ENCODE peak calls at places on chromosomes 1 and 21, in eight cellular contexts. I is CD8-positive, alpha-beta T cell; F is cardiac muscle cell; T is left ventricle myocardium inferior; Y is left lung; D is fibroblast of lung; S is IMR-90; Z is pancreas. P is an unnamed sample.
A peak's percentile ranks its signal among the peaks of the same experiment; 100 is the strongest.

GRCh38 chr1:55038552-55038838 is 853 bp upstream of the PCSK9 start:
- DNase-seq in I (no peak), F (no peak), T (no peak), Y (no peak), D (no peak), S (no peak), Z (no peak), P (no peak)

GRCh38 chr21:46059195-46059594 is 38.7 kb upstream of the COL6A2 start:
- DNase-seq in I (no peak), F (no peak), T (no peak), Y (no peak), D (no peak), S (no peak), Z (no peak), P (no peak)

GRCh38 chr1:239755513-239755912 is 336.2 kb upstream of the FMN2 start:
- DNase-seq in I (no peak), F (no peak), T (no peak), Y (no peak), D (no peak), S (no peak), Z (no peak), P (no peak)

GRCh38 chr1:157725214-157725577 is 24.6 kb upstream of the FCRL3 start:
- DNase-seq in I (no peak), F (no peak), T (no peak), Y (no peak), D (no peak), S (no peak), Z (no peak), P (no peak)

GRCh38 chr1:171680339-171680738 is 27.9 kb upstream of the MYOC start:
- DNase-seq in I (no peak), F (no peak), T (no peak), Y (no peak), D (no peak), S (no peak), Z (no peak), P (no peak)

GRCh38 chr1:182309631-182310351 is 81.8 kb downstream of the GLUL start:
- DNase-seq in I (no peak), F (peak; percentile 43), T (no peak), Y (no peak), D (no peak), S (no peak), Z (no peak), P (no peak)

GRCh38 chr1:67784545-67785186 is 48.6 kb downstream of the GNG12 start:
- DNase-seq in I (no peak), F (no peak), T (no peak), Y (no peak), D (no peak), S (peak; percentile 27), Z (no peak), P (no peak)

GRCh38 chr1:93437976-93438605 is 9.8 kb upstream of the FNBP1L start:
- DNase-seq in I (no peak), F (peak; percentile 74), T (no peak), Y (no peak), D (peak; percentile 74), S (peak; percentile 65), Z (no peak), P (no peak)

GRCh38 chr1:63909511-63909910 is 135.7 kb downstream of the ROR1 start:
- DNase-seq in I (no peak), F (no peak), T (no peak), Y (no peak), D (no peak), S (no peak), Z (no peak), P (no peak)
- H3K4me1 ChIP-seq in I (no peaks in the 10 kb centered on the region), F (peaks cover 45% of the 10 kb centered on the region), T (peaks cover 66% of the 10 kb centered on the region), Y (no peaks in the 10 kb centered on the region), D (peaks cover 2% of the 10 kb centered on the region), S (peaks cover 6% of the 10 kb centered on the region), Z (peaks cover 39% of the 10 kb centered on the region), P (no peaks in the 10 kb centered on the region)

GRCh38 chr21:42405064-42406059 is 1.7 kb downstream of the UBASH3A start:
- DNase-seq in I (no peak), F (no peak), T (no peak), Y (no peak), D (no peak), S (no peak), Z (no peak), P (no peak)
- H3K4me3 ChIP-seq in I (peak overlapping the region; percentile 93), F (no peak overlapping the region), T (no peak overlapping the region), Y (no peak overlapping the region), D (no peak overlapping the region), S (no peak overlapping the region), Z (no peak overlapping the region), P (no peak overlapping the region)

GRCh38 chr1:3773572-3774502 is 1.3 kb downstream of the SMIM1 start:
- DNase-seq in I (no peak), F (no peak), T (no peak), Y (peak; percentile 67), D (no peak), S (no peak), Z (no peak), P (no peak)

GRCh38 chr1:3775498-3776230 is 3.1 kb downstream of the SMIM1 start:
- DNase-seq in I (peak; percentile 45), F (peak; percentile 84), T (peak; percentile 57), Y (peak; percentile 85), D (peak; percentile 71), S (peak; percentile 59), Z (no peak), P (peak; percentile 54)

GRCh38 chr1:3775248-3775497 is 2.6 kb downstream of the SMIM1 start:
- DNase-seq in I (no peak), F (no peak), T (no peak), Y (no peak), D (no peak), S (no peak), Z (no peak), P (no peak)

GRCh38 chr1:3772715-3773571 is at the start of gene SMIM1:
- DNase-seq in I (no peak), F (no peak), T (no peak), Y (peak; percentile 77), D (no peak), S (no peak), Z (peak; percentile 63), P (no peak)

DNA sequence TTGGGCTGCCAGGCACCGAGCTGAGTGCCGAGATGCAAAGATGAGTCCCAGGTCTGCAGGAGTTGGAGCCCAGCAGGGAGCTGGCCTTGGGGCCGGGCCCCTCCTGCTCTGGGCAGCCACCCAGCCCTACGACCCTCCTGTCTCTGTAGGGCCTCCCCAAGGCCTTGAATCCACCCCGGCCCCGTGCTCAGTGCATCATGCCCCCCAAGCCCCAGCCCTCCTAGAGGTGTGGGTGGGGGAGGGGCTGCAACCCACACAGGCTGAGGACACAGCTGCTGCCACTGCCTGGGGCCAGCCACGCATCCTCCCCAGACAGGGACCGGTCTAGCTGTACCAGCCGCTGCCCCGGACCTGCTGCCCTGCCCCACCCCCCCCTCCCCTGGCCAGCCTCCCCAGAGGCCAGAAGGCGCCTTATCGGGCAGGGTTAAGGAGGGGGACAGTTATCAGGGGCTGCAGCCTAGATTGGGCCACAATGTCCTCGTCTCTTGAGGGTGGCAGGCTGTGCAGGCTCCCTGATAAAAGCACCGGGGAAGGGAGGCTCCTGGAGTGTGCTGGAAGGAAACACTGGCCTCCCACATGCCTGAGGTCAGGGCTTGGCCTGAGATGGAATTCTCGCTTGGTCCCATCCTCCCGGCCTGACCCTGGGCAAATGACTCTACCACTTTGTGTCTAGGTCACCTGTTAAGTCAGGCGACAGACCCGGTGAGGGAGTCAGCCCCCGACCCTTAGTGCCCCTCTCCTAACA is 2.1 kb downstream of the SMIM1 start:
- DNase-seq in I (no peak), F (peak; percentile 51), T (no peak), Y (peak; percentile 46), D (no peak), S (no peak), Z (no peak), P (no peak)
- H3K4me1 ChIP-seq in I (peaks cover 10% of the 10 kb centered on the region), F (peaks cover 41% of the 10 kb centered on the region), T (peaks cover 59% of the 10 kb centered on the region), Y (peaks cover 4% of the 10 kb centered on the region), D (peaks cover 5% of the 10 kb centered on the region), S (peaks cover 18% of the 10 kb centered on the region), Z (peaks cover 5% of the 10 kb centered on the region), P (peaks cover 37% of the 10 kb centered on the region)

DNA sequence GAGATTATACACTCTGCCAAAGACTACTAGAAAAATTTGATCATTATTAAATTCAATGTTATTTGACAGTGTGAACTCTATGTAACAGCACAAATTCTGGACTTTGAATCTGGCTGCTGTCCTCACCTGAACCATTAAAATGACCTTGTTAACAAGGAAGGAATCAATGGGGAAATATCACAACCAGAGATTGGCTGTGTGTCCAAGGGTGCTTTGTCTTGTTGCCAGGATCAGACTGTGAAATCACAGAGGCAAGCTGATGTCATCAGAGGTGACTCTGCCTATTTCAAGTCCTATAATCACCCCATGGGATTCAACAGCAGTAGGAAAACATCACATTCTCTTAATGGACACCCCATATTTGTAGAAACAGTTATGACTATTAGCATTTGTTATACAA is 46.8 kb downstream of the ADAMTS5 start:
- DNase-seq in I (no peak), F (no peak), T (no peak), Y (no peak), D (peak; percentile 53), S (peak; percentile 53), Z (no peak), P (no peak)
- H3K4me3 ChIP-seq in I (no peak overlapping the region), F (no peak overlapping the region), T (no peak overlapping the region), Y (no peak overlapping the region), D (no peak overlapping the region), S (no peak overlapping the region), Z (no peak overlapping the region), P (no peak overlapping the region)

DNA sequence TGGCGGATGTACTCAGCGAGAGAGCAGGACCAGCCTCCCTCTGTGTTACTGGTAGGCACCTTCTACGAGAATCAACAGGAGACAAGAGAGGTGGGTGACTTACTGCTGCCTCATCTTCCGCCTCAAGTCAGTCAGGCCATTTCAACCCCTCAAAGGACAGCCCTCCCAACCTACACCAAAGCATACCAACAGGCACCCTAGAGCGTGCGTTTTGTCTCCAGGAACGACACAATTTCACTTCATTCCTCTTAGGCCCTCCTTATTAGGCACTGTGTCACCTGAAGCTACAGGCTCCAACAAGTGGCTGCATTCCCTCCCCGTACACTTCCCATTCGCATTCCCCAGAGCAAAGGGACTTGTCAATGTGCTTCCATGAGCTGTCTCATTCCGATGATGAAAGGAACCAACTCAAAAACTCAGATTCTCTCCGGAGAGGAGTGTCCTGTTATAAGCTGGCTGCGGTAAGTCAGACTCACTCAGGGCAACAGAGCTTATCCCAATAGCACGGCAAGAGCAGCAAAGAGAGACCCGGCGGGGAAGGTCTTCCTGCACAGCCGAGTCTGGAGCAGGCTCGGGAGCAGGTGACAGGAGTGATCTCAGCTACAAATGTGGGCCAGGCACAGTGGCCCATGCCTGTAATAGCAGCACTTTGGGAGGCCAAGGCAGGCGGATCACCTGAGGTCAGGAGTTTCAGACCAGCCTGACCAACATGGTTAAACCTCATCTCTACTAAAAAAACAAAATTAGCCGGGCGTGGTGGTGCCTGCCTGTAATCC is 120.6 kb upstream of the IFFO2 start:
- DNase-seq in I (no peak), F (no peak), T (no peak), Y (no peak), D (no peak), S (no peak), Z (no peak), P (no peak)
- H3K4me1 ChIP-seq in I (peaks cover 39% of the 10 kb centered on the region), F (no peaks in the 10 kb centered on the region), T (peaks cover 42% of the 10 kb centered on the region), Y (peaks cover 14% of the 10 kb centered on the region), D (peaks cover 8% of the 10 kb centered on the region), S (peaks cover 4% of the 10 kb centered on the region), Z (no peaks in the 10 kb centered on the region), P (no peaks in the 10 kb centered on the region)

DNA sequence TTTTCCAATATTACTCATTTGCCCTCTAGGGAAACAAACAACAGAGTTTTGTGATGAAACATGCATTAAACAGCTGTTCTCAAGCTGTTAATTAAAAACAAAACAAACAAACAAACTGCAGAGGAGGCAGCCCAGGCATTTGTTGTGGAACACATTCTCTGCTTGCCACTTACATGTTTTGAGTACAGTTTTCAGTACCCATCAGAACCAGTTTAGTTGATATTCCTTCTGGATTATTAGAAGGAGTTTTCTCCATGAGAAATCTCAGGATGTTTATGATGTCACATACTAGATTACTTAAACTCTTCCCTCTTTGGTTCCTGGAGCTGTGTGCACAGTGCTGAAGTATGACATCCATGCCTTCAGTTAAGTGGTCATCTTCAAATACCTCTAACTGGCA is at the start of gene OR2T6:
- DNase-seq in I (no peak), F (no peak), T (no peak), Y (no peak), D (no peak), S (no peak), Z (no peak), P (no peak)
- H3K4me3 ChIP-seq in I (no peak within 1 kb of the TSS), F (no peak within 1 kb of the TSS), T (no peak within 1 kb of the TSS), Y (no peak within 1 kb of the TSS), D (no peak within 1 kb of the TSS), S (no peak within 1 kb of the TSS), Z (no peak within 1 kb of the TSS), P (no peak within 1 kb of the TSS)